ENCODE peak calls at places on chromosome 1, in four cellular contexts. Y is IMR-90, N is H1, L is H9. W is an unnamed sample.

GRCh38 chr1:229199892-229200291 is 71.0 kb upstream of the RAB4A start:
- DNase-seq in Y (no peak), L (no peak), N (peak), W (no peak)

GRCh38 chr1:192831706-192832355 is 23.0 kb downstream of the RGS2 start:
- DNase-seq in Y (peak), N (no peak), L (no peak), W (no peak)

GRCh38 chr1:239586128-239586527 is 199.8 kb downstream of the CHRM3 start:
- DNase-seq in N (no peak), Y (no peak), L (no peak), W (no peak)

GRCh38 chr1:179831852-179832699 is 45.5 kb downstream of the TOR1AIP2 start:
- DNase-seq in L (no peak), Y (peak), N (peak), W (no peak)

GRCh38 chr1:209106237-209106741 is 477.2 kb upstream of the CAMK1G start:
- DNase-seq in L (peak), Y (peak), N (no peak), W (peak)

GRCh38 chr1:225548140-225548857 is 104.6 kb downstream of the ENAH start:
- DNase-seq in N (no peak), L (no peak), Y (peak), W (no peak)

GRCh38 chr1:177983824-177984528 is 14.1 kb upstream of the SEC16B start:
- DNase-seq in Y (peak), N (peak), L (peak), W (peak)

GRCh38 chr1:199243423-199244061 is 604.7 kb downstream of the PTPRC start:
- DNase-seq in Y (peak), N (peak), L (peak), W (peak)

GRCh38 chr1:199007423-199007822 is 368.6 kb downstream of the PTPRC start:
- DNase-seq in L (no peak), Y (no peak), N (no peak), W (no peak)

GRCh38 chr1:204647114-204647804 is 38.3 kb downstream of the LRRN2 start:
- DNase-seq in L (peak), Y (peak), N (no peak), W (peak)

GRCh38 chr1:20530261-20530660 is 22.1 kb upstream of the FAM43B start:
- DNase-seq in N (no peak), Y (no peak), L (no peak), W (no peak)

GRCh38 chr1:195697130-195697529 is 911.1 kb downstream of the KCNT2 start:
- DNase-seq in Y (no peak), N (no peak), L (no peak), W (no peak)

GRCh38 chr1:2535981-2536380 is 5.9 kb upstream of the HES5 start:
- DNase-seq in Y (no peak), L (no peak), N (no peak), W (no peak)

GRCh38 chr1:2537785-2538115 is 7.7 kb upstream of the HES5 start:
- DNase-seq in L (no peak), N (no peak), Y (no peak), W (no peak)

GRCh38 chr1:2539312-2539907 is 9.3 kb upstream of the HES5 start:
- DNase-seq in L (peak), N (peak), Y (no peak), W (peak)

GRCh38 chr1:2538872-2539271 is 8.8 kb upstream of the HES5 start:
- DNase-seq in L (no peak), N (no peak), Y (no peak), W (no peak)

GRCh38 chr1:2538376-2538775 is 8.3 kb upstream of the HES5 start:
- DNase-seq in Y (no peak), L (no peak), N (no peak), W (no peak)
- H2AK5ac ChIP-seq in Y (no peak), L (no peak), N (no peak), W (no peak)

DNA sequence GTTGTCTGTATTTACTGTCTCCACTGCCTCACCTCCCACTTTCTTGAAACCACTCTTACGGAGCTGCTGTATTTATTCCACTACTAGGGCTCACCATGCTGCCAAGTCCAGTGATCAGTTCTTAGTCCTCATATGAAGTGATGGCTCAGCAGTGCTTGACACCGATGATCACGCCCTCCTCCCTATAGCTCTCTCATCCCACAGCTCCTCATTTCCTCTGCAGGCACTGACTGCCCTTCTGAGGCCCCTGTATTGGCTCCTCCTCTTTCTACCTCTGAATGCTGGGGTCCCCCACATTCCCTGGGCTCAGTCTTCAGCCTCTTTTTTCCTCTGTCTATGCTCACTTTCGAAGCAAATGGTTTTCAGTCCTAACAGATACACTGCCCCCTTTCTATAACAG is 3.4 kb downstream of the CLCA1 start:
- DNase-seq in L (no peak), N (no peak), Y (no peak), W (no peak)
- H4K5ac ChIP-seq in L (no peak), N (no peak), Y (no peak), W (no peak)

GRCh38 chr1:119139857-119140176 is 636 bp downstream of the WARS2 start:
- DNase-seq in Y (no peak), N (no peak), L (no peak), W (no peak)

GRCh38 chr1:119139393-119139792 is 1.1 kb downstream of the WARS2 start:
- DNase-seq in N (no peak), Y (no peak), L (no peak), W (peak)

GRCh38 chr1:119141020-119141424 is 569 bp upstream of the WARS2 start:
- DNase-seq in Y (no peak), N (peak), L (peak), W (peak)

GRCh38 chr1:119141660-119142059 is 1.2 kb upstream of the WARS2 start:
- DNase-seq in N (no peak), L (no peak), Y (no peak), W (no peak)

DNA sequence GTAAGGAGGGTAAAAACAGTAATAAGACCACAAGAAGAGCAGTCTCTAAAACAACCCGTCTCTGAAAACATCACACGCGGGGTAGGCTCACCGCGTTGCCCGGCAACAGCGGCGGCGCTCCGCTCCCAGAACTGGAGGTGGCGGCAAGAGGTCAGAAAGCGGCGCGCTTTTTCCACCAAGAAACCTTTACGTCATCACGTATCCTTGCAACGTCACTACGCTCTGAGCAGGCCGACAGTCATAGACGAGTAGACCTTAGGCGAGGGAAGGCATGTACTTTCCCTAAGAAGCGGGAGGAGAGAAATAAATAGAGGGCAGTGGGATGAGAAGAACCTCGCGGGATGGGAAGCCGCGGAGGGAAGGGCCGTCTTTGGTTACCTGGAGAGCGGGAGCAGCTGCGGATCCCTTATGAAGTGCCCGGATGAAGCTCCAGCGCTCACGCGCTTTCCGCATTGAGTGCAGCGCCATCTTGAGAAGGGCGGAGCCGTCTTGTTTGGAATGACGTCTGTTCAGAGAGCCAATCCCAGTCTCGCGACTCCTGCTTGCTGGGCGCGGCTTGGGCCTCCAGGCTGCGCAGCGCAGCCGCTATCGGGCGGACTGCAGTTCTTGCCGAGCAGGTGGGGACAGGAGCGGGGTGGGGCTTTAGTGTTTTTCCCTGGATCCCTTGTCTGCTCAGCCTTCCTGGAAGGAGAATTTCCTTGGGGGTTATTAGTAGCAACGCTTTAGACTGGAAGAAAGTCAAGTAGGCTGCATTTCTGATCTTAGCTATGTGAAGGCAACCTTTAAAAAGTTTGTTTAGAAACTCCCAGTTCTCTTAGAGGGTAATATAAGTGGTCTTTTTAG is at the start of gene WARS2:
- DNase-seq in L (peak), N (peak), Y (peak), W (peak)
- H3K27ac ChIP-seq in L (peak), N (peak), Y (peak), W (peak)

GRCh38 chr1:29960156-29960755 is 723.9 kb downstream of the PTPRU start:
- DNase-seq in L (peak), Y (no peak), N (no peak), W (no peak)

GRCh38 chr1:29960906-29961675 is 724.8 kb downstream of the PTPRU start:
- DNase-seq in Y (no peak), N (no peak), L (peak), W (peak)

GRCh38 chr1:29962831-29963247 is 726.5 kb downstream of the PTPRU start:
- DNase-seq in L (peak), N (no peak), Y (no peak), W (peak)

GRCh38 chr1:29962356-29962755 is 726.0 kb downstream of the PTPRU start:
- DNase-seq in N (no peak), Y (no peak), L (no peak), W (peak)

GRCh38 chr1:29961676-29962059 is 725.3 kb downstream of the PTPRU start:
- DNase-seq in Y (no peak), N (no peak), L (no peak), W (no peak)
- H2AK5ac ChIP-seq in Y (no peak), N (no peak), L (no peak), W (no peak)

GRCh38 chr1:36514501-36514900 is 31.8 kb upstream of the CSF3R start:
- DNase-seq in N (no peak), L (no peak), Y (no peak), W (no peak)
- H4K5ac ChIP-seq in N (no peak), L (no peak), Y (no peak), W (no peak)

DNA sequence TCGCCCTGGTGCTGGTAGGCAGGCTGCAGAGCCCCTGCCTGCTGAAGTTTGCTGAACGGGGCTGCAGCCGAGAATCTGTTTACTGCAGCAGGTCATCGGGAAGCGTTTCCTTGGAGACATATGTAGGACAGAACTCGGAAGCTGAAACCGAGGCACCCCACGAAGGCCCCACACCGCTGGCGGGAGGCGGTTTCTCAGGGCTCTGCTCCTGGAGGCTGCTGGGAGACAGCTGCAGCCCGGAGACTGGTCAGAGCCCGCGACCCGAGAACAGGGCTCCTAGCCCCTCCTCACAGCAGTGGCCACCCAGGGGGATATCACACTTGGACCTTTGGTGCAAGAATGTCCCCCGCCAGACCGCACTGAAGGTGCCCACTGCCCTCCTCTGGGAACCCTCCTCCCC is 12.7 kb upstream of the PLCH2 start:
- DNase-seq in L (no peak), N (no peak), Y (peak), W (no peak)
- H3K27ac ChIP-seq in L (no peak), N (no peak), Y (no peak), W (no peak)

GRCh38 chr1:223725578-223725977 is 13.2 kb downstream of the CAPN2 start:
- DNase-seq in L (no peak), N (no peak), Y (no peak), W (no peak)
- H2AK5ac ChIP-seq in L (no peak), N (peak), Y (peak), W (no peak)

GRCh38 chr1:182960046-182960445 is 7.1 kb upstream of the SHCBP1L start:
- DNase-seq in Y (no peak), N (no peak), L (no peak), W (no peak)
- H4K5ac ChIP-seq in Y (no peak), N (no peak), L (no peak), W (no peak)

DNA sequence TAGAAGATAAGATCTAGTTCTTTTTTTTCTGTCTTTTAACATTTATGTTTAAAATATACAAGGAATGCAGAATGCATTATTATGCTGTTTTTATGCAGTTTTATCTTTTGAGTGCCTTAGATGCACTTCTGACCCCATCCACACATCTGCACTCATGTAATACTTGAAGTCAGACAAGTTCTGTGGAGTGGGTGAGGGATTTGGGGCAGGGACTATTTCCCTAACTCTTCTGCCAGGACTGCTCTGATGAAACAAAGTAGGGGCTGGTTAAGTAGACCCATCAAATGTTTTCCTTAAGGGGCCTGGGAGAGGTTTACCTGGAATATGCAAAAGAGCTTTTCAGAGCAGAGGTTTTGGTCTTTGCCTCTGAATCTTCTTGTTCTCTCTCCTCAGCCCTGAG is 11.4 kb downstream of the TRNAU1AP start:
- DNase-seq in N (no peak), L (no peak), Y (no peak), W (no peak)
- H3K27ac ChIP-seq in N (no peak), L (no peak), Y (no peak), W (no peak)

GRCh38 chr1:11617314-11617713 is 36.9 kb downstream of the FBXO2 start:
- DNase-seq in Y (no peak), N (no peak), L (no peak), W (no peak)

GRCh38 chr1:11615109-11615508 is 39.1 kb downstream of the FBXO2 start:
- DNase-seq in N (no peak), L (no peak), Y (no peak), W (no peak)

GRCh38 chr1:11613347-11613746 is 40.9 kb downstream of the FBXO2 start:
- DNase-seq in Y (no peak), N (no peak), L (no peak), W (no peak)

GRCh38 chr1:11617741-11618140 is 36.5 kb downstream of the FBXO2 start:
- DNase-seq in Y (no peak), N (no peak), L (no peak), W (no peak)

GRCh38 chr1:11616766-11617165 is 37.5 kb downstream of the FBXO2 start:
- DNase-seq in N (no peak), L (no peak), Y (no peak), W (no peak)
- H2AK5ac ChIP-seq in N (no peak), L (no peak), Y (no peak), W (no peak)